ENCODE peak calls at places on chromosomes 6 and 20, in four cellular contexts. G is neural progenitor cell, Y is HCT116, T is HepG2. Z is an unnamed sample.
A peak's percentile ranks its signal among the peaks of the same experiment; 100 is the strongest.

GRCh38 chr20:25273046-25273445 is 25.2 kb downstream of the PYGB start:
- DNase-seq in G (no peak), Y (no peak), T (no peak), Z (no peak)

GRCh38 chr20:53927990-53928389 is 142.4 kb downstream of the BCAS1 start:
- DNase-seq in G (no peak), Y (no peak), T (no peak), Z (no peak)

GRCh38 chr6:24494726-24495515 is at the start of gene ALDH5A1:
- DNase-seq in G (peak; percentile 88), Y (peak; percentile 24), T (peak; percentile 62), Z (peak; percentile 72)

GRCh38 chr6:113642714-113643442 is 214.3 kb upstream of the MARCKS start:
- DNase-seq in G (no peak), Y (no peak), T (peak; percentile 100), Z (peak; percentile 21)

GRCh38 chr20:9878096-9878495 is 39.2 kb upstream of the PAK5 start:
- DNase-seq in G (no peak), Y (no peak), T (no peak), Z (no peak)

GRCh38 chr20:24658920-24659660 is 189.7 kb downstream of the SYNDIG1 start:
- DNase-seq in G (no peak), Y (no peak), T (no peak), Z (no peak)

GRCh38 chr6:117195728-117196127 is 69.6 kb upstream of the VGLL2 start:
- DNase-seq in G (no peak), Y (no peak), T (no peak), Z (no peak)

GRCh38 chr6:101662111-101662897 is 268.8 kb downstream of the GRIK2 start:
- DNase-seq in G (no peak), Y (no peak), T (no peak), Z (no peak)

GRCh38 chr20:63167026-63167917 is 48.7 kb downstream of the YTHDF1 start:
- DNase-seq in G (no peak), Y (no peak), T (no peak), Z (no peak)

GRCh38 chr6:71444222-71444621 is 155.6 kb downstream of the OGFRL1 start:
- DNase-seq in G (no peak), Y (no peak), T (peak; percentile 3), Z (no peak)

GRCh38 chr6:154849475-154849874 is 116.3 kb downstream of the SCAF8 start:
- DNase-seq in G (no peak), Y (no peak), T (no peak), Z (no peak)

GRCh38 chr20:38339993-38340392 is 6.3 kb upstream of the LBP start:
- DNase-seq in G (no peak), Y (no peak), T (no peak), Z (no peak)

GRCh38 chr6:4091926-4092325 is 13.0 kb upstream of the FAM217A start:
- DNase-seq in G (no peak), Y (no peak), T (no peak), Z (no peak)

GRCh38 chr20:40197744-40198143 is 491.3 kb downstream of the MAFB start:
- DNase-seq in G (no peak), Y (no peak), T (no peak), Z (peak; percentile 1)

GRCh38 chr20:24389686-24390085 is 79.7 kb upstream of the SYNDIG1 start:
- DNase-seq in G (no peak), Y (no peak), T (no peak), Z (no peak)

GRCh38 chr6:105209950-105210706 is 30.3 kb upstream of the POPDC3 start:
- DNase-seq in G (no peak), Y (peak; percentile 38), T (peak; percentile 60), Z (peak; percentile 80)

GRCh38 chr20:1500496-1500895 is 9.3 kb upstream of the SIRPB2 start:
- DNase-seq in G (no peak), Y (no peak), T (no peak), Z (no peak)

GRCh38 chr6:3871511-3871910 is 22.3 kb downstream of the FAM50B start:
- DNase-seq in G (no peak), Y (no peak), T (peak; percentile 66), Z (no peak)

GRCh38 chr20:24027229-24027628 is 38.6 kb upstream of the GGTLC1 start:
- DNase-seq in G (no peak), Y (no peak), T (no peak), Z (no peak)

GRCh38 chr20:56515657-56516381 is 8.7 kb upstream of the FAM209A start:
- DNase-seq in G (no peak), Y (no peak), T (no peak), Z (no peak)

GRCh38 chr6:10951675-10952282 is 64.9 kb downstream of the SYCP2L start:
- DNase-seq in G (peak; percentile 47), Y (no peak), T (peak; percentile 70), Z (peak; percentile 74)

GRCh38 chr6:6806793-6807518 is 218.4 kb downstream of the LY86 start:
- DNase-seq in G (no peak), Y (no peak), T (no peak), Z (no peak)

GRCh38 chr6:75483136-75483952 is 10.3 kb downstream of the FILIP1 start:
- DNase-seq in G (no peak), Y (no peak), T (no peak), Z (no peak)

GRCh38 chr20:56988446-56988845 is 278.0 kb downstream of the BMP7 start:
- DNase-seq in G (no peak), Y (no peak), T (no peak), Z (no peak)

GRCh38 chr6:155147958-155148663 is 115.7 kb upstream of the CLDN20 start:
- DNase-seq in G (no peak), Y (no peak), T (no peak), Z (no peak)

GRCh38 chr20:58139849-58140786 is 88.3 kb downstream of the ANKRD60 start:
- DNase-seq in G (no peak), Y (no peak), T (no peak), Z (no peak)

GRCh38 chr20:34715384-34715783 is 11.2 kb downstream of the TP53INP2 start:
- DNase-seq in G (no peak), Y (no peak), T (no peak), Z (no peak)

GRCh38 chr6:27896398-27896796 is 15.8 kb downstream of the OR2B2 start:
- DNase-seq in G (no peak), Y (no peak), T (no peak), Z (no peak)
- H3K9ac ChIP-seq in G (no peak overlapping the region), Y (peak overlapping the region; percentile 96), T (peak overlapping the region; percentile 93), Z (no peak overlapping the region)

GRCh38 chr6:56311525-56311924 is 64.1 kb upstream of the COL21A1 start:
- DNase-seq in G (no peak), Y (no peak), T (no peak), Z (no peak)
- TF ChIP-seq EZH2 in G (no peak), Y (no peak), T (no peak), Z (no peak)

DNA sequence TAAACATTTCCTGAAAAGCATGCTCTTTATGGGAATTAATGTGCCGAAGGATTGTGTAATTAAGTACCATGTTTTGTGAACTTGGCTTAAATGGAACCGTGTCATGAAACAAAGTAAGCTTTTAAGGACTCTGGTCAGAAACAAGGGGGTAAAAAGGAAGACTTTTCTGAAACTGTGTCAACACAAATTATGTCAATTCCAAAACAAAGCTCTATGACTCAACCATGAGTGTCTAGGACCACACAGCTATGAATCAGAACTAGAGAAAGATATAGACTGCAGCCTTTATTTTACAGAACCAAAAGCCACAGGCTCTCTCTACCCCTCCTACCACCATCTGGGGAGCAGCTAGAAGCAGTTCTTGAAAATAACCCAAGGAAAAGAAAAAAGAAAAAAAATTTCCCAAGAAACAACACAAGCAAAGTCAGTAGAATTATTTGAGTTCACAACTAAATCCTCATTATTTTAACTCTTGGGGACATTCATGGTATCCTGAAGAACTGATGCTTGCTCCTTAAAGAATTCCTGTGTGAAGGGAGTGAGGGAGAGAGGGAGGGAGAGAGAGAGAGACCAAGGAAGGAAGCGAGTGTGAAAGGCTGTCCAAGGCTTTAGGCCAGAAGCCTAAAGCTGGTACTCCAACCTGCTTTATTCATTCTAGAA is 81.9 kb downstream of the ZMYND8 start:
- DNase-seq in G (no peak), Y (peak; percentile 67), T (peak; percentile 71), Z (peak; percentile 98)
- H3K9ac ChIP-seq in G (no peak overlapping the region), Y (peak overlapping the region; percentile 30), T (no peak overlapping the region), Z (no peak overlapping the region)

GRCh38 chr20:20371133-20371532 is 3.2 kb downstream of the INSM1 start:
- DNase-seq in G (peak; percentile 40), Y (no peak), T (no peak), Z (no peak)
- TF ChIP-seq EZH2 in G (no peak), Y (no peak), T (peak; percentile 74), Z (no peak)

GRCh38 chr6:30359276-30359675 is 14.3 kb downstream of the RPP21 start:
- DNase-seq in G (no peak), Y (no peak), T (no peak), Z (no peak)

GRCh38 chr6:30360139-30360538 is 15.2 kb downstream of the RPP21 start:
- DNase-seq in G (peak; percentile 7), Y (no peak), T (no peak), Z (no peak)

GRCh38 chr6:30356519-30356918 is 11.6 kb downstream of the RPP21 start:
- DNase-seq in G (no peak), Y (no peak), T (no peak), Z (no peak)

GRCh38 chr6:30358340-30358679 is 13.4 kb downstream of the RPP21 start:
- DNase-seq in G (peak; percentile 37), Y (no peak), T (no peak), Z (peak; percentile 9)

DNA sequence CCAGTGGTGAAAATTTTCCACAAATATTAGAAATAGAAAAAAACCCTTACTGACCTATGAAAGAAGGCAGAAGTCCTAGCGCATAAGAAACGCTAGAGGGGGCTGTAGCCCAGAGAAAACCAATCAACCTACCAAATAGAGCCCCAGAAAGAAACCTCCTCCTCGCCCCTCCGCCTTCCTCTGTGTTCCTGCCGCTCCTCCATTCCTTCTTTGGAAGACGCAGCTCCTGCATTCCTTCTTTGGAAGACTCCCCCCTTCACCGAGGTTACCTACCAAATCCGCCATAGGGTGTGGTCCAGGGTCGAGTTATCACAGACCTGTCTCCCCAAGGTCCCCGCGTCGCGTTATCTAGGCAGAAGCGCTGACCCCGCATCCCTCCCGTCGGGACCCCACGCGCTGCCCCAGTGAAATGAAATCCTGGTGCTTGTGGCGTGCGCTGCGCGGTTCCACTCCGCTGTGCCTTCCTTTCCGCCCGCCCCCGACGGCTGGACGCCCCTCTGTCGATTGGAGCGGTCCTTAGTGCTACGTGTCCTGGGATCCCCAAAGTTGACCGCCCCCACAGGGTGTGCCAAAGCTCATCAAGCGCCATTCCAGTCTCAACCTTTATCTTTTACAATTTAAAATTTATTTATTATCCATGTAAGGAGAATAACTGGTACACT is 12.9 kb downstream of the RPP21 start:
- DNase-seq in G (peak; percentile 89), Y (peak; percentile 71), T (peak; percentile 60), Z (peak; percentile 64)
- H3K9ac ChIP-seq in G (no peak overlapping the region), Y (no peak overlapping the region), T (no peak overlapping the region), Z (no peak overlapping the region)

GRCh38 chr6:44034931-44035345 is 92.3 kb downstream of the MRPL14 start:
- DNase-seq in G (no peak), Y (no peak), T (no peak), Z (no peak)

GRCh38 chr6:44036196-44036595 is 91.1 kb downstream of the MRPL14 start:
- DNase-seq in G (no peak), Y (no peak), T (no peak), Z (no peak)

GRCh38 chr6:44035621-44036020 is 91.6 kb downstream of the MRPL14 start:
- DNase-seq in G (no peak), Y (no peak), T (no peak), Z (no peak)

GRCh38 chr6:44037847-44038542 is 89.3 kb downstream of the MRPL14 start:
- DNase-seq in G (no peak), Y (no peak), T (no peak), Z (no peak)

DNA sequence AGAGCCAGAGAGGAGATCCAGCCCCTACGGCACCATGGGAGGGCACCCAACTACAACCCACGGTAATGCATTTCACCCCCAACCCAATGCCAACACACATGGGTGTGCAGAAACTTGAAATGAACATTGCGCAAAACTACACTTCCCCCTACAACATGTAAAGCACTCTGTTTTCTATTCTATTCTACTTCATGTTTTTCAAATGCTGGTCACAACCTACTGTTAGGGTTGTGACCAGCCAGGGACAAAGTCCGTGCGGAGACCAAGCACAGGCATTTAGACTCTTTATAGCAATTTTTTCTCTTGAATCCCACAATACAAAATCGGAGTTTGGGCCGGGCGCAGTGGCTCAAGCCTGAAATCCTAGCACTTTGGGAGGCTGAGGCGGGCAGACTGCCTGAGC is 90.6 kb downstream of the MRPL14 start:
- DNase-seq in G (no peak), Y (no peak), T (peak; percentile 49), Z (no peak)
- TF ChIP-seq EZH2 in G (no peak), Y (no peak), T (no peak), Z (no peak)